ENCODE peak calls at places on chromosomes 2 and 18, in seven cellular contexts. One of them, this sample, is unnamed.

GRCh38 chr2:45962522-45962921 is 311.0 kb downstream of the PRKCE start:
- DNase-seq in hypothalamus: peak
- DNase-seq in NCI-H774: no peak
- DNase-seq in frontal cortex: peak
- DNase-seq in kidney glomerular epithelial cell: peak
- DNase-seq in midbrain: peak
- DNase-seq in activated CD4-positive, alpha-beta T cell treated with anti-CD3 and anti-CD28 coated beads, Interleukin-2, amount 50 U/mL, for 4 hours: no peak
- DNase-seq in this sample: no peak

GRCh38 chr18:4831791-4832375 is 365.2 kb downstream of the AKAIN1 start:
- DNase-seq in hypothalamus: no peak
- DNase-seq in kidney glomerular epithelial cell: no peak
- DNase-seq in midbrain: no peak
- DNase-seq in frontal cortex: no peak
- DNase-seq in activated CD4-positive, alpha-beta T cell treated with anti-CD3 and anti-CD28 coated beads, Interleukin-2, amount 50 U/mL, for 4 hours: no peak
- DNase-seq in NCI-H774: no peak
- DNase-seq in this sample: no peak

GRCh38 chr2:238810321-238810720 is 37.6 kb upstream of the TWIST2 start:
- DNase-seq in midbrain: no peak
- DNase-seq in frontal cortex: no peak
- DNase-seq in hypothalamus: no peak
- DNase-seq in kidney glomerular epithelial cell: no peak
- DNase-seq in NCI-H774: no peak
- DNase-seq in activated CD4-positive, alpha-beta T cell treated with anti-CD3 and anti-CD28 coated beads, Interleukin-2, amount 50 U/mL, for 4 hours: no peak
- DNase-seq in this sample: no peak

GRCh38 chr2:133287709-133288108 is 280.6 kb downstream of the NCKAP5 start:
- DNase-seq in midbrain: no peak
- DNase-seq in hypothalamus: no peak
- DNase-seq in activated CD4-positive, alpha-beta T cell treated with anti-CD3 and anti-CD28 coated beads, Interleukin-2, amount 50 U/mL, for 4 hours: no peak
- DNase-seq in NCI-H774: no peak
- DNase-seq in frontal cortex: no peak
- DNase-seq in kidney glomerular epithelial cell: no peak
- DNase-seq in this sample: no peak

GRCh38 chr2:168510125-168510756 is 54.2 kb downstream of the CERS6 start:
- DNase-seq in hypothalamus: no peak
- DNase-seq in kidney glomerular epithelial cell: no peak
- DNase-seq in NCI-H774: no peak
- DNase-seq in activated CD4-positive, alpha-beta T cell treated with anti-CD3 and anti-CD28 coated beads, Interleukin-2, amount 50 U/mL, for 4 hours: no peak
- DNase-seq in frontal cortex: no peak
- DNase-seq in midbrain: no peak
- DNase-seq in this sample: no peak

GRCh38 chr18:67517224-67517765 is 775 bp upstream of the DSEL start:
- DNase-seq in NCI-H774: no peak
- DNase-seq in activated CD4-positive, alpha-beta T cell treated with anti-CD3 and anti-CD28 coated beads, Interleukin-2, amount 50 U/mL, for 4 hours: no peak
- DNase-seq in kidney glomerular epithelial cell: no peak
- DNase-seq in hypothalamus: no peak
- DNase-seq in frontal cortex: no peak
- DNase-seq in midbrain: peak
- DNase-seq in this sample: no peak

GRCh38 chr2:28276076-28276618 is 116.5 kb upstream of the FOSL2 start:
- DNase-seq in activated CD4-positive, alpha-beta T cell treated with anti-CD3 and anti-CD28 coated beads, Interleukin-2, amount 50 U/mL, for 4 hours: peak
- DNase-seq in NCI-H774: peak
- DNase-seq in frontal cortex: peak
- DNase-seq in midbrain: no peak
- DNase-seq in hypothalamus: no peak
- DNase-seq in kidney glomerular epithelial cell: peak
- DNase-seq in this sample: no peak

GRCh38 chr2:107635883-107636282 is 190.8 kb upstream of the RGPD4 start:
- DNase-seq in midbrain: no peak
- DNase-seq in hypothalamus: no peak
- DNase-seq in frontal cortex: no peak
- DNase-seq in activated CD4-positive, alpha-beta T cell treated with anti-CD3 and anti-CD28 coated beads, Interleukin-2, amount 50 U/mL, for 4 hours: no peak
- DNase-seq in kidney glomerular epithelial cell: peak
- DNase-seq in NCI-H774: no peak
- DNase-seq in this sample: no peak

GRCh38 chr18:77056399-77057015 is 76.1 kb downstream of the MBP start:
- DNase-seq in kidney glomerular epithelial cell: no peak
- DNase-seq in midbrain: no peak
- DNase-seq in frontal cortex: no peak
- DNase-seq in activated CD4-positive, alpha-beta T cell treated with anti-CD3 and anti-CD28 coated beads, Interleukin-2, amount 50 U/mL, for 4 hours: no peak
- DNase-seq in hypothalamus: no peak
- DNase-seq in NCI-H774: no peak
- DNase-seq in this sample: no peak

GRCh38 chr18:22545091-22545795 is 127.5 kb upstream of the CTAGE1 start:
- DNase-seq in midbrain: no peak
- DNase-seq in hypothalamus: no peak
- DNase-seq in activated CD4-positive, alpha-beta T cell treated with anti-CD3 and anti-CD28 coated beads, Interleukin-2, amount 50 U/mL, for 4 hours: no peak
- DNase-seq in NCI-H774: no peak
- DNase-seq in frontal cortex: no peak
- DNase-seq in kidney glomerular epithelial cell: no peak
- DNase-seq in this sample: no peak

GRCh38 chr18:23067236-23067635 is 68.0 kb upstream of the CABLES1 start:
- DNase-seq in kidney glomerular epithelial cell: no peak
- DNase-seq in activated CD4-positive, alpha-beta T cell treated with anti-CD3 and anti-CD28 coated beads, Interleukin-2, amount 50 U/mL, for 4 hours: no peak
- DNase-seq in NCI-H774: no peak
- DNase-seq in midbrain: no peak
- DNase-seq in hypothalamus: no peak
- DNase-seq in frontal cortex: no peak
- DNase-seq in this sample: no peak

GRCh38 chr2:174835797-174836255 is 71.6 kb upstream of the CHRNA1 start:
- DNase-seq in NCI-H774: no peak
- DNase-seq in frontal cortex: no peak
- DNase-seq in kidney glomerular epithelial cell: peak
- DNase-seq in activated CD4-positive, alpha-beta T cell treated with anti-CD3 and anti-CD28 coated beads, Interleukin-2, amount 50 U/mL, for 4 hours: no peak
- DNase-seq in hypothalamus: no peak
- DNase-seq in midbrain: no peak
- DNase-seq in this sample: no peak